ENCODE peak calls at places on chromosomes 2 and 18, in eight cellular contexts. One of them, this sample, is unnamed.
A peak's percentile ranks its signal among the peaks of the same experiment; 100 is the strongest.

GRCh38 chr2:46434851-46435273 is 44.5 kb upstream of the TMEM247 start:
- DNase-seq in BJ: peak; percentile 88
- DNase-seq in mesendoderm: peak; percentile 37
- DNase-seq in NCI-H1694 treated with DMSO at 0.1 percent for 48 hours: no peak
- DNase-seq in NCI-H748 treated with DMSO at 0.1 percent for 48 hours: no peak
- DNase-seq in activated CD4-positive, alpha-beta T cell treated with anti-CD3 and anti-CD28 coated beads, Interleukin-2, amount 50 U/mL, for 48 hours: no peak
- DNase-seq in AG08395: peak; percentile 15
- DNase-seq in stimulated activated CD8-positive, alpha-beta memory T cell treated with anti-CD3 and anti-CD28 coated beads, Interleukin-12 subunit alpha, Interleukin-12 subunit beta, amount 100 ng/mL, for 1 hour: no peak
- DNase-seq in this sample: no peak

GRCh38 chr2:48508461-48509124 is 21.4 kb upstream of the STON1 start:
- DNase-seq in BJ: peak; percentile 20
- DNase-seq in mesendoderm: peak; percentile 95
- DNase-seq in NCI-H1694 treated with DMSO at 0.1 percent for 48 hours: no peak
- DNase-seq in NCI-H748 treated with DMSO at 0.1 percent for 48 hours: no peak
- DNase-seq in activated CD4-positive, alpha-beta T cell treated with anti-CD3 and anti-CD28 coated beads, Interleukin-2, amount 50 U/mL, for 48 hours: no peak
- DNase-seq in AG08395: peak; percentile 76
- DNase-seq in stimulated activated CD8-positive, alpha-beta memory T cell treated with anti-CD3 and anti-CD28 coated beads, Interleukin-12 subunit alpha, Interleukin-12 subunit beta, amount 100 ng/mL, for 1 hour: no peak
- DNase-seq in this sample: no peak

GRCh38 chr2:24104906-24105305 is 18.2 kb downstream of the PFN4 start:
- DNase-seq in BJ: no peak
- DNase-seq in mesendoderm: no peak
- DNase-seq in NCI-H1694 treated with DMSO at 0.1 percent for 48 hours: no peak
- DNase-seq in NCI-H748 treated with DMSO at 0.1 percent for 48 hours: no peak
- DNase-seq in activated CD4-positive, alpha-beta T cell treated with anti-CD3 and anti-CD28 coated beads, Interleukin-2, amount 50 U/mL, for 48 hours: no peak
- DNase-seq in AG08395: no peak
- DNase-seq in stimulated activated CD8-positive, alpha-beta memory T cell treated with anti-CD3 and anti-CD28 coated beads, Interleukin-12 subunit alpha, Interleukin-12 subunit beta, amount 100 ng/mL, for 1 hour: no peak
- DNase-seq in this sample: no peak

GRCh38 chr2:70888389-70888924 is 47.2 kb upstream of the ATP6V1B1 start:
- DNase-seq in BJ: no peak
- DNase-seq in mesendoderm: no peak
- DNase-seq in NCI-H1694 treated with DMSO at 0.1 percent for 48 hours: no peak
- DNase-seq in NCI-H748 treated with DMSO at 0.1 percent for 48 hours: no peak
- DNase-seq in activated CD4-positive, alpha-beta T cell treated with anti-CD3 and anti-CD28 coated beads, Interleukin-2, amount 50 U/mL, for 48 hours: no peak
- DNase-seq in AG08395: no peak
- DNase-seq in stimulated activated CD8-positive, alpha-beta memory T cell treated with anti-CD3 and anti-CD28 coated beads, Interleukin-12 subunit alpha, Interleukin-12 subunit beta, amount 100 ng/mL, for 1 hour: no peak
- DNase-seq in this sample: no peak

GRCh38 chr2:60109744-60110143 is 443.7 kb downstream of the BCL11A start:
- DNase-seq in BJ: no peak
- DNase-seq in mesendoderm: no peak
- DNase-seq in NCI-H1694 treated with DMSO at 0.1 percent for 48 hours: no peak
- DNase-seq in NCI-H748 treated with DMSO at 0.1 percent for 48 hours: no peak
- DNase-seq in activated CD4-positive, alpha-beta T cell treated with anti-CD3 and anti-CD28 coated beads, Interleukin-2, amount 50 U/mL, for 48 hours: no peak
- DNase-seq in AG08395: no peak
- DNase-seq in stimulated activated CD8-positive, alpha-beta memory T cell treated with anti-CD3 and anti-CD28 coated beads, Interleukin-12 subunit alpha, Interleukin-12 subunit beta, amount 100 ng/mL, for 1 hour: no peak
- DNase-seq in this sample: no peak

GRCh38 chr2:240220371-240220770 is 79.9 kb upstream of the OTOS start:
- DNase-seq in BJ: no peak
- DNase-seq in mesendoderm: peak; percentile 31
- DNase-seq in NCI-H1694 treated with DMSO at 0.1 percent for 48 hours: no peak
- DNase-seq in NCI-H748 treated with DMSO at 0.1 percent for 48 hours: no peak
- DNase-seq in activated CD4-positive, alpha-beta T cell treated with anti-CD3 and anti-CD28 coated beads, Interleukin-2, amount 50 U/mL, for 48 hours: no peak
- DNase-seq in AG08395: peak; percentile 33
- DNase-seq in stimulated activated CD8-positive, alpha-beta memory T cell treated with anti-CD3 and anti-CD28 coated beads, Interleukin-12 subunit alpha, Interleukin-12 subunit beta, amount 100 ng/mL, for 1 hour: no peak
- DNase-seq in this sample: no peak

GRCh38 chr2:236678307-236678975 is 108.8 kb downstream of the ACKR3 start:
- DNase-seq in BJ: no peak
- DNase-seq in mesendoderm: no peak
- DNase-seq in NCI-H1694 treated with DMSO at 0.1 percent for 48 hours: no peak
- DNase-seq in NCI-H748 treated with DMSO at 0.1 percent for 48 hours: no peak
- DNase-seq in activated CD4-positive, alpha-beta T cell treated with anti-CD3 and anti-CD28 coated beads, Interleukin-2, amount 50 U/mL, for 48 hours: no peak
- DNase-seq in AG08395: no peak
- DNase-seq in stimulated activated CD8-positive, alpha-beta memory T cell treated with anti-CD3 and anti-CD28 coated beads, Interleukin-12 subunit alpha, Interleukin-12 subunit beta, amount 100 ng/mL, for 1 hour: no peak
- DNase-seq in this sample: no peak

GRCh38 chr2:860259-860855 is 90.3 kb upstream of the SNTG2 start:
- DNase-seq in BJ: no peak
- DNase-seq in mesendoderm: no peak
- DNase-seq in NCI-H1694 treated with DMSO at 0.1 percent for 48 hours: no peak
- DNase-seq in NCI-H748 treated with DMSO at 0.1 percent for 48 hours: no peak
- DNase-seq in activated CD4-positive, alpha-beta T cell treated with anti-CD3 and anti-CD28 coated beads, Interleukin-2, amount 50 U/mL, for 48 hours: no peak
- DNase-seq in AG08395: no peak
- DNase-seq in stimulated activated CD8-positive, alpha-beta memory T cell treated with anti-CD3 and anti-CD28 coated beads, Interleukin-12 subunit alpha, Interleukin-12 subunit beta, amount 100 ng/mL, for 1 hour: no peak
- DNase-seq in this sample: no peak

GRCh38 chr2:120599064-120599463 is 136.6 kb upstream of the GLI2 start:
- DNase-seq in BJ: no peak
- DNase-seq in mesendoderm: no peak
- DNase-seq in NCI-H1694 treated with DMSO at 0.1 percent for 48 hours: no peak
- DNase-seq in NCI-H748 treated with DMSO at 0.1 percent for 48 hours: no peak
- DNase-seq in activated CD4-positive, alpha-beta T cell treated with anti-CD3 and anti-CD28 coated beads, Interleukin-2, amount 50 U/mL, for 48 hours: no peak
- DNase-seq in AG08395: no peak
- DNase-seq in stimulated activated CD8-positive, alpha-beta memory T cell treated with anti-CD3 and anti-CD28 coated beads, Interleukin-12 subunit alpha, Interleukin-12 subunit beta, amount 100 ng/mL, for 1 hour: no peak
- DNase-seq in this sample: no peak

GRCh38 chr2:202112041-202112440 is 39.0 kb downstream of the KIAA2012 start:
- DNase-seq in BJ: no peak
- DNase-seq in mesendoderm: no peak
- DNase-seq in NCI-H1694 treated with DMSO at 0.1 percent for 48 hours: no peak
- DNase-seq in NCI-H748 treated with DMSO at 0.1 percent for 48 hours: no peak
- DNase-seq in activated CD4-positive, alpha-beta T cell treated with anti-CD3 and anti-CD28 coated beads, Interleukin-2, amount 50 U/mL, for 48 hours: no peak
- DNase-seq in AG08395: no peak
- DNase-seq in stimulated activated CD8-positive, alpha-beta memory T cell treated with anti-CD3 and anti-CD28 coated beads, Interleukin-12 subunit alpha, Interleukin-12 subunit beta, amount 100 ng/mL, for 1 hour: no peak
- DNase-seq in this sample: no peak

GRCh38 chr2:24721470-24721869 is 71.7 kb downstream of the PTRHD1 start:
- DNase-seq in BJ: peak; percentile 45
- DNase-seq in mesendoderm: no peak
- DNase-seq in NCI-H1694 treated with DMSO at 0.1 percent for 48 hours: peak; percentile 55
- DNase-seq in NCI-H748 treated with DMSO at 0.1 percent for 48 hours: no peak
- DNase-seq in activated CD4-positive, alpha-beta T cell treated with anti-CD3 and anti-CD28 coated beads, Interleukin-2, amount 50 U/mL, for 48 hours: peak; percentile 2
- DNase-seq in AG08395: peak; percentile 56
- DNase-seq in stimulated activated CD8-positive, alpha-beta memory T cell treated with anti-CD3 and anti-CD28 coated beads, Interleukin-12 subunit alpha, Interleukin-12 subunit beta, amount 100 ng/mL, for 1 hour: no peak
- DNase-seq in this sample: peak; percentile 71

GRCh38 chr2:127101756-127102463 is 5.0 kb downstream of the BIN1 start:
- DNase-seq in BJ: no peak
- DNase-seq in mesendoderm: no peak
- DNase-seq in NCI-H1694 treated with DMSO at 0.1 percent for 48 hours: no peak
- DNase-seq in NCI-H748 treated with DMSO at 0.1 percent for 48 hours: no peak
- DNase-seq in activated CD4-positive, alpha-beta T cell treated with anti-CD3 and anti-CD28 coated beads, Interleukin-2, amount 50 U/mL, for 48 hours: no peak
- DNase-seq in AG08395: no peak
- DNase-seq in stimulated activated CD8-positive, alpha-beta memory T cell treated with anti-CD3 and anti-CD28 coated beads, Interleukin-12 subunit alpha, Interleukin-12 subunit beta, amount 100 ng/mL, for 1 hour: no peak
- DNase-seq in this sample: no peak

GRCh38 chr2:241768850-241769249 is 7.8 kb upstream of the GAL3ST2 start:
- DNase-seq in BJ: no peak
- DNase-seq in mesendoderm: no peak
- DNase-seq in NCI-H1694 treated with DMSO at 0.1 percent for 48 hours: no peak
- DNase-seq in NCI-H748 treated with DMSO at 0.1 percent for 48 hours: no peak
- DNase-seq in activated CD4-positive, alpha-beta T cell treated with anti-CD3 and anti-CD28 coated beads, Interleukin-2, amount 50 U/mL, for 48 hours: no peak
- DNase-seq in AG08395: no peak
- DNase-seq in stimulated activated CD8-positive, alpha-beta memory T cell treated with anti-CD3 and anti-CD28 coated beads, Interleukin-12 subunit alpha, Interleukin-12 subunit beta, amount 100 ng/mL, for 1 hour: no peak
- DNase-seq in this sample: no peak

GRCh38 chr2:107062599-107063196 is 176.7 kb upstream of the ST6GAL2 start:
- DNase-seq in BJ: no peak
- DNase-seq in mesendoderm: no peak
- DNase-seq in NCI-H1694 treated with DMSO at 0.1 percent for 48 hours: no peak
- DNase-seq in NCI-H748 treated with DMSO at 0.1 percent for 48 hours: peak; percentile 25
- DNase-seq in activated CD4-positive, alpha-beta T cell treated with anti-CD3 and anti-CD28 coated beads, Interleukin-2, amount 50 U/mL, for 48 hours: no peak
- DNase-seq in AG08395: no peak
- DNase-seq in stimulated activated CD8-positive, alpha-beta memory T cell treated with anti-CD3 and anti-CD28 coated beads, Interleukin-12 subunit alpha, Interleukin-12 subunit beta, amount 100 ng/mL, for 1 hour: no peak
- DNase-seq in this sample: no peak

GRCh38 chr2:62435720-62436119 is 70.3 kb downstream of the TMEM17 start:
- DNase-seq in BJ: no peak
- DNase-seq in mesendoderm: no peak
- DNase-seq in NCI-H1694 treated with DMSO at 0.1 percent for 48 hours: no peak
- DNase-seq in NCI-H748 treated with DMSO at 0.1 percent for 48 hours: no peak
- DNase-seq in activated CD4-positive, alpha-beta T cell treated with anti-CD3 and anti-CD28 coated beads, Interleukin-2, amount 50 U/mL, for 48 hours: no peak
- DNase-seq in AG08395: no peak
- DNase-seq in stimulated activated CD8-positive, alpha-beta memory T cell treated with anti-CD3 and anti-CD28 coated beads, Interleukin-12 subunit alpha, Interleukin-12 subunit beta, amount 100 ng/mL, for 1 hour: no peak
- DNase-seq in this sample: no peak

GRCh38 chr2:198054299-198054698 is 249.9 kb downstream of the PLCL1 start:
- DNase-seq in BJ: no peak
- DNase-seq in mesendoderm: peak; percentile 63
- DNase-seq in NCI-H1694 treated with DMSO at 0.1 percent for 48 hours: no peak
- DNase-seq in NCI-H748 treated with DMSO at 0.1 percent for 48 hours: no peak
- DNase-seq in activated CD4-positive, alpha-beta T cell treated with anti-CD3 and anti-CD28 coated beads, Interleukin-2, amount 50 U/mL, for 48 hours: peak; percentile 38
- DNase-seq in AG08395: peak; percentile 55
- DNase-seq in stimulated activated CD8-positive, alpha-beta memory T cell treated with anti-CD3 and anti-CD28 coated beads, Interleukin-12 subunit alpha, Interleukin-12 subunit beta, amount 100 ng/mL, for 1 hour: peak; percentile 4
- DNase-seq in this sample: no peak

GRCh38 chr2:111042772-111043771 is 77.6 kb upstream of the BCL2L11 start:
- DNase-seq in BJ: no peak
- DNase-seq in mesendoderm: no peak
- DNase-seq in NCI-H1694 treated with DMSO at 0.1 percent for 48 hours: no peak
- DNase-seq in NCI-H748 treated with DMSO at 0.1 percent for 48 hours: no peak
- DNase-seq in activated CD4-positive, alpha-beta T cell treated with anti-CD3 and anti-CD28 coated beads, Interleukin-2, amount 50 U/mL, for 48 hours: peak; percentile 26
- DNase-seq in AG08395: no peak
- DNase-seq in stimulated activated CD8-positive, alpha-beta memory T cell treated with anti-CD3 and anti-CD28 coated beads, Interleukin-12 subunit alpha, Interleukin-12 subunit beta, amount 100 ng/mL, for 1 hour: no peak
- DNase-seq in this sample: no peak

GRCh38 chr2:104528101-104528500 is 325.8 kb upstream of the POU3F3 start:
- DNase-seq in BJ: no peak
- DNase-seq in mesendoderm: no peak
- DNase-seq in NCI-H1694 treated with DMSO at 0.1 percent for 48 hours: no peak
- DNase-seq in NCI-H748 treated with DMSO at 0.1 percent for 48 hours: no peak
- DNase-seq in activated CD4-positive, alpha-beta T cell treated with anti-CD3 and anti-CD28 coated beads, Interleukin-2, amount 50 U/mL, for 48 hours: no peak
- DNase-seq in AG08395: no peak
- DNase-seq in stimulated activated CD8-positive, alpha-beta memory T cell treated with anti-CD3 and anti-CD28 coated beads, Interleukin-12 subunit alpha, Interleukin-12 subunit beta, amount 100 ng/mL, for 1 hour: no peak
- DNase-seq in this sample: no peak

GRCh38 chr2:170073288-170073687 is 104.7 kb upstream of the MYO3B start:
- DNase-seq in BJ: peak; percentile 8
- DNase-seq in mesendoderm: no peak
- DNase-seq in NCI-H1694 treated with DMSO at 0.1 percent for 48 hours: peak; percentile 44
- DNase-seq in NCI-H748 treated with DMSO at 0.1 percent for 48 hours: no peak
- DNase-seq in activated CD4-positive, alpha-beta T cell treated with anti-CD3 and anti-CD28 coated beads, Interleukin-2, amount 50 U/mL, for 48 hours: no peak
- DNase-seq in AG08395: peak; percentile 21
- DNase-seq in stimulated activated CD8-positive, alpha-beta memory T cell treated with anti-CD3 and anti-CD28 coated beads, Interleukin-12 subunit alpha, Interleukin-12 subunit beta, amount 100 ng/mL, for 1 hour: no peak
- DNase-seq in this sample: no peak

GRCh38 chr18:48488388-48488850 is 50.4 kb upstream of the CTIF start:
- DNase-seq in BJ: peak; percentile 68
- DNase-seq in mesendoderm: peak; percentile 98
- DNase-seq in NCI-H1694 treated with DMSO at 0.1 percent for 48 hours: no peak
- DNase-seq in NCI-H748 treated with DMSO at 0.1 percent for 48 hours: no peak
- DNase-seq in activated CD4-positive, alpha-beta T cell treated with anti-CD3 and anti-CD28 coated beads, Interleukin-2, amount 50 U/mL, for 48 hours: no peak
- DNase-seq in AG08395: peak; percentile 88
- DNase-seq in stimulated activated CD8-positive, alpha-beta memory T cell treated with anti-CD3 and anti-CD28 coated beads, Interleukin-12 subunit alpha, Interleukin-12 subunit beta, amount 100 ng/mL, for 1 hour: no peak
- DNase-seq in this sample: no peak

GRCh38 chr2:43136862-43137261 is 89.5 kb downstream of the ZFP36L2 start:
- DNase-seq in BJ: no peak
- DNase-seq in mesendoderm: no peak
- DNase-seq in NCI-H1694 treated with DMSO at 0.1 percent for 48 hours: no peak
- DNase-seq in NCI-H748 treated with DMSO at 0.1 percent for 48 hours: no peak
- DNase-seq in activated CD4-positive, alpha-beta T cell treated with anti-CD3 and anti-CD28 coated beads, Interleukin-2, amount 50 U/mL, for 48 hours: peak; percentile 72
- DNase-seq in AG08395: no peak
- DNase-seq in stimulated activated CD8-positive, alpha-beta memory T cell treated with anti-CD3 and anti-CD28 coated beads, Interleukin-12 subunit alpha, Interleukin-12 subunit beta, amount 100 ng/mL, for 1 hour: peak; percentile 66
- DNase-seq in this sample: no peak